ENCODE peak calls at places on chromosome 21, in seven cellular contexts. V is naive thymus-derived CD4-positive, alpha-beta T cell; H is PC-9; S is posterior cingulate gyrus; N is sciatic nerve; I is LHCN-M2; C is caudate nucleus. P is an unnamed sample.

GRCh38 chr21:39314155-39315027 is 959 bp upstream of the BRWD1 start:
- DNase-seq in I (peak), H (peak), N (peak), C (no peak), S (peak), V (peak), P (no peak)

GRCh38 chr21:34617753-34618339 is 2.9 kb upstream of the RCAN1 start:
- DNase-seq in H (no peak), V (peak), I (no peak), S (no peak), C (no peak), N (no peak), P (peak)

GRCh38 chr21:28916150-28916893 is 76.4 kb downstream of the LTN1 start:
- DNase-seq in C (no peak), I (no peak), S (no peak), N (no peak), V (no peak), H (no peak), P (no peak)

GRCh38 chr21:46118871-46119564 is 21.1 kb downstream of the COL6A2 start:
- DNase-seq in N (no peak), C (no peak), V (peak), S (peak), I (no peak), H (no peak), P (no peak)

GRCh38 chr21:42892582-42892930 is 553 bp upstream of the NDUFV3 start:
- DNase-seq in H (no peak), V (no peak), S (no peak), C (no peak), N (no peak), I (no peak), P (no peak)

GRCh38 chr21:41360072-41360821 is 1.6 kb upstream of the MX2 start:
- DNase-seq in H (no peak), C (no peak), I (no peak), S (no peak), N (peak), V (no peak), P (no peak)

GRCh38 chr21:39451332-39452206 is at the start of gene SH3BGR:
- DNase-seq in N (no peak), S (peak), C (no peak), V (no peak), H (peak), I (peak), P (no peak)

GRCh38 chr21:42107881-42108553 is 36.9 kb downstream of the UMODL1 start:
- DNase-seq in V (peak), C (no peak), I (peak), H (peak), N (no peak), S (peak), P (peak)

GRCh38 chr21:44749759-44750674 is 38.6 kb upstream of the TSPEAR start:
- DNase-seq in V (no peak), I (no peak), C (no peak), S (no peak), H (no peak), N (no peak), P (no peak)

GRCh38 chr21:32565856-32566465 is 19.4 kb downstream of the TCP10L start:
- DNase-seq in C (no peak), I (peak), S (no peak), V (no peak), H (no peak), N (no peak), P (no peak)

GRCh38 chr21:43608664-43609063 is 50.6 kb downstream of the HSF2BP start:
- DNase-seq in I (no peak), H (no peak), C (no peak), V (no peak), S (no peak), N (no peak), P (no peak)

GRCh38 chr21:32424674-32425073 is 12.2 kb downstream of the EVA1C start:
- DNase-seq in H (no peak), C (no peak), S (no peak), V (no peak), N (no peak), I (no peak), P (no peak)

GRCh38 chr21:17402885-17403477 is 109.9 kb upstream of the CXADR start:
- DNase-seq in S (no peak), H (no peak), C (no peak), I (no peak), V (no peak), N (no peak), P (no peak)